ENCODE peak calls at places on chromosomes 6 and 20, in four cellular contexts. D is K562, V is HL-60, R is progenitor cell of endocrine pancreas. O is an unnamed sample.

GRCh38 chr6:3305216-3305565 is 46.4 kb downstream of the PSMG4 start:
- DNase-seq in D (no peak), V (no peak), R (no peak), O (no peak)

GRCh38 chr6:46129301-46129633 is 522 bp upstream of the ENPP4 start:
- DNase-seq in D (no peak), V (no peak), R (no peak), O (no peak)

GRCh38 chr6:120077489-120077888 is 727.9 kb upstream of the MAN1A1 start:
- DNase-seq in D (no peak), V (no peak), R (no peak), O (no peak)

GRCh38 chr6:15936503-15936902 is 192.4 kb upstream of the MYLIP start:
- DNase-seq in D (no peak), V (peak), R (no peak), O (no peak)

GRCh38 chr6:159169193-159169555 is at the start of gene FNDC1:
- DNase-seq in D (peak), V (no peak), R (peak), O (no peak)

GRCh38 chr6:22250486-22250885 is 46.4 kb downstream of the PRL start:
- DNase-seq in D (no peak), V (no peak), R (no peak), O (no peak)

GRCh38 chr6:32947552-32948465 is 5.1 kb downstream of the HLA-DMA start:
- DNase-seq in D (no peak), V (peak), R (no peak), O (no peak)

GRCh38 chr6:87914637-87915395 is 132.8 kb upstream of the SPACA1 start:
- DNase-seq in D (no peak), V (no peak), R (no peak), O (no peak)

GRCh38 chr6:137699036-137699683 is 167.9 kb upstream of the TNFAIP3 start:
- DNase-seq in D (no peak), V (peak), R (no peak), O (peak)

GRCh38 chr6:147204843-147205311 is 660 bp downstream of the STXBP5 start:
- DNase-seq in D (no peak), V (no peak), R (no peak), O (no peak)

GRCh38 chr6:36596359-36596758 is 2.2 kb downstream of the SRSF3 start:
- DNase-seq in D (no peak), V (no peak), R (no peak), O (no peak)

GRCh38 chr6:163723759-163724158 is 309.2 kb downstream of the QKI start:
- DNase-seq in D (no peak), V (no peak), R (no peak), O (no peak)

GRCh38 chr6:134925800-134926199 is 24.1 kb downstream of the ALDH8A1 start:
- DNase-seq in D (no peak), V (no peak), R (no peak), O (no peak)

GRCh38 chr20:20436689-20437088 is 68.8 kb downstream of the INSM1 start:
- DNase-seq in D (no peak), V (no peak), R (no peak), O (no peak)

GRCh38 chr6:25175656-25176055 is 103.5 kb upstream of the CARMIL1 start:
- DNase-seq in D (no peak), V (no peak), R (no peak), O (no peak)

GRCh38 chr20:19212524-19213502 is at the start of gene SLC24A3:
- DNase-seq in D (no peak), V (peak), R (peak), O (peak)
- TF ChIP-seq CTCF in D (no peak), V (peak), R (peak), O (peak)

GRCh38 chr6:125791820-125792165 is 1.0 kb downstream of the NCOA7 start:
- DNase-seq in D (no peak), V (no peak), R (no peak), O (no peak)
- TF ChIP-seq CTCF in D (no peak), V (no peak), R (no peak), O (no peak)

DNA sequence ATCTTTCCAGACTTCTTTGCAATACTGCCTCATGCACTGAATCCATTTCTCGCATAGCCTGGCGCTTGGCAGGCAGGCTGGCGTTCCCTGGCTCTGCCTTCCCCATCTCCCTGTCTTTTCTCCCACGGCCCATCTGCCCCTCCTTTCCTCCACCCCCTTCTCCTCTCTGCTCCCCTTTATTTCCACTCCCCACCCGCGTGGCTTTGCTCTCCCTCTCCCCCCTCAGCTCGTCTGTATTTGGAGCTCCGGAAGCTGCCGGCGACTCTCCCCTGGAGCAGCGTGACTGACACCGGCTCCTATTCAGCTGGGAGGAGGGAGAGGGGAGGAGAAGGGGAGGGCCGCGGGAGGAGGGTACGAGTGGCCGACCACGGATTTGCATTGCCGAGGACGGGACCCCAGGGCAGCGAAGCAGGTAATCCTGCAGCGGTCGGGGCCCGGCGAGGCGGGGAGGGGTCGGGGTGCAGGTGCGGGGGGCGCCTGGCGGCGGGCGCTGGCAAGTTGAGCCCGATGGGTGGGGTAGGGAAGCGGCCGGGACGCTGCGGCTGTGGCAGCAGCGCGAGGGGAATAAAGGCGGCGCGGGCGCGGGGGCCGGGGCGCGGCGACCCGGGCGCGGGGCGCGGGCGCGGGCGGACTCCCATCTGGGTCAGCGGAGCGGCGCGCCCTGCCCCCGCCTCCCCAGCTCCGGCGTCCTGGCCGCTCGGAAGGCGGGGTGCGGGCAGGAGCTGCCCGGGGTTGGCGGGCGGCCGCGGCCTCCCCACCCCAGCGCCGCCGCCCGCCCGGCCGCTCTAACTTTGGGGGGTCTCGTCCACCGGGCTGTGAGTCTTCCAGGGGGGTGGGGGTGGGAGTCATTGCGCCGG is at the start of gene CAP2:
- DNase-seq in D (peak), V (no peak), R (peak), O (no peak)
- TF ChIP-seq CTCF in D (no peak), V (no peak), R (no peak), O (no peak)

GRCh38 chr20:64049887-64050260 is 435 bp upstream of the SOX18 start:
- DNase-seq in D (peak), V (no peak), R (no peak), O (no peak)
- TF ChIP-seq CTCF in D (peak), V (no peak), R (no peak), O (no peak)

GRCh38 chr6:1474205-1474604 is 84.8 kb downstream of the FOXF2 start:
- DNase-seq in D (no peak), V (no peak), R (no peak), O (no peak)

GRCh38 chr6:1479601-1480236 is 90.3 kb downstream of the FOXF2 start:
- DNase-seq in D (no peak), V (no peak), R (no peak), O (no peak)

GRCh38 chr6:1475169-1475568 is 85.8 kb downstream of the FOXF2 start:
- DNase-seq in D (no peak), V (no peak), R (no peak), O (no peak)

GRCh38 chr6:1479095-1479494 is 89.7 kb downstream of the FOXF2 start:
- DNase-seq in D (no peak), V (no peak), R (no peak), O (no peak)

DNA sequence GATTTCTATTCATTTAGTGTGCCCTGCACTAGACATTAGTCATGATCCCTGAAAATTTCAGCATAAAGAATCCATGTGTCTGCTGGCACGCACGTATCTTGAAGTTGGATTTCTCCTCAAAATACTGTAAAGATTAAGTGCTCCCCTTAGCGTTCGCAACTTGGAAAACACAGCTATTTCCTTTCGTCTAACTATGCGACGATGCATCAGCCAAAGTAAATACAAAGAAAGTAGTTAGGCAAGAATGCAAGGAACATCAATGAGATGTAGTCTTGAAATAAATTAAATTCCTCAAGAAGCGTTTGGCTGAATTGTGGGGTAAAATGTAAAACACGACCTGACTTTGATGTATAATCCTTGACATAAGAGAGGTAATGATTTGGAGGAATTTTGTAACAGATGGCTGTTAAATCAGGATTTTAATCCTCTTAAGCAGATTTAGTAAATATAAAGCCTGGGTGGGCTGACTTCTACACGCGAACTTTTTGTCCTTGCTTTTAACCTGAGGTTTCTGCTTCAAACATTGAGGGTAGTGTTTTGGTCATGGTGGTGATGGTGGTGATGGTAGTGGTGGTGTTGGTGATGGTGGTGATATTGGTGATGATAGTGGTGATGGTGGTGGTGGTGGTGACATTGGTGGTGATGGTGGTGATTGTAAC is 88.2 kb downstream of the FOXF2 start:
- DNase-seq in D (no peak), V (no peak), R (no peak), O (no peak)
- TF ChIP-seq CTCF in D (no peak), V (no peak), R (no peak), O (no peak)

DNA sequence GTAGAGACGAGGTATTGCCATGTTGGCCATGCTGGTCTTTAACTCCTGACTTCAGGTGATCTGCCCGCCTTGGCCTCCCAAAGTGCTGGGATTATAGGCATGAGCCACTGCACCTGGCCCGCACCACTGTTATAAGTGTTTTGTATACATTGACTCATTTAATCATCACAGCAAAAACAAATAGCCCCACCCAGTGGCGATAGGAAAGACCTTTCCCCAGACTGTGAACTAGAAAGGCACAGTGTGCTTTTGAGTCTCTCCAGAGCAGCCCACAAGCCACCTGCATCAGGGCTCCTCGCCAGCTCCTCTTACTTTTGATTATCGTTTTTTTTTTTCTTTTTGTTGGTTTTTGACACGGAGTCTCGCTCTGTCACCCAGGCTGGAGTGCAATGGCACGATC is 27.9 kb upstream of the ZFP64 start:
- DNase-seq in D (no peak), V (no peak), R (no peak), O (no peak)
- TF ChIP-seq CTCF in D (no peak), V (no peak), R (no peak), O (no peak)

GRCh38 chr6:142400495-142400894 is 98.7 kb downstream of the ADGRG6 start:
- DNase-seq in D (peak), V (no peak), R (no peak), O (no peak)
- TF ChIP-seq CTCF in D (no peak), V (no peak), R (no peak), O (no peak)

DNA sequence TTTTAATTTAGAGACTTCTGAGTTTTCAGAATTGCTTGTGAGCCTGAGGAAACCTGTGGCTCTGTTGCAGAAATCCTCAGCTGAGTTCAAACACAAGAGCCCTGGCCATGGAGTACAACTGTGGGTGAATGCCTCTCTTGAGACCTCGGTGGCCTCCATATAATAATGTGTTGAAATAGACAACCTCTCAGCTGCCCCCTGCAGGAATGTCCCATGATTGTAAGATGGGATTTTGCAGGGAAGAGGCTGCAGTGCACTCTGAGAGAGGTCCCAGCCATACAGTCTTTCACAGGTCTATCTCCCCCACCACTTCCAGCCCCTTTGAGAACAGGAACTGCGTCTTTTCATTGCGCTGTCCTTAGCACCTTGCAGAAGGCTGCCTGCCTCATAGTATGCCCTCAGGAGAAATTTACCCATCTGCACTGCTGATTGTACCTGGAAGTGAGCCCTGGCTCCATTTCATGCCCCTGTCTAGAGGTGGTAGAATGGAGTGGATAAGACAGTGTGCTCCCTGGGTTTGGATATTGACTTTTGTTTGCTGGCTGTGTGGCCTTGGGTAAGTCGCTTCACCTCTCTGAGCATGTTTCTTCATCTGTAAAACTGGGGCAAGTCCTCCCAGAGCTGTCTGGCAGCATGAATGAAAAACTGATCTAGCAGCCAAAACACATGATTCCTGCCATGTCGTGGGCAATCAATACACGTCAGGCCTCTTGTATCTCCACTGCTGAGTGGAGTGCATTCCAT is 16.8 kb upstream of the CDH22 start:
- DNase-seq in D (peak), V (peak), R (no peak), O (no peak)
- TF ChIP-seq CTCF in D (peak), V (peak), R (peak), O (peak)

GRCh38 chr20:36210561-36210960 is 25.7 kb upstream of the AAR2 start:
- DNase-seq in D (no peak), V (no peak), R (no peak), O (no peak)
- TF ChIP-seq CTCF in D (no peak), V (no peak), R (no peak), O (no peak)

O was measured in CD14-positive monocyte.